ENCODE peak calls at places on chromosomes 13 and 19, in seven cellular contexts. One of them, this sample, is unnamed.

GRCh38 chr19:44847144-44848035 is 1.3 kb downstream of the NECTIN2 start:
- DNase-seq in uterus: peak; percentile 73
- DNase-seq in left ventricle myocardium inferior: peak; percentile 70
- DNase-seq in fibroblast of lung: peak; percentile 61
- DNase-seq in lower leg skin: peak; percentile 71
- DNase-seq in PC-3: peak; percentile 62
- DNase-seq in neural progenitor cell: peak; percentile 75
- DNase-seq in this sample: peak; percentile 62

GRCh38 chr13:21069561-21070004 is 8.2 kb upstream of the LATS2 start:
- DNase-seq in uterus: peak; percentile 54
- DNase-seq in neural progenitor cell: no peak
- DNase-seq in PC-3: peak; percentile 94
- DNase-seq in lower leg skin: no peak
- DNase-seq in fibroblast of lung: peak; percentile 97
- DNase-seq in left ventricle myocardium inferior: peak; percentile 37
- DNase-seq in this sample: peak; percentile 92

GRCh38 chr19:19256072-19256969 is 16.8 kb downstream of the TM6SF2 start:
- DNase-seq in lower leg skin: no peak
- DNase-seq in uterus: no peak
- DNase-seq in fibroblast of lung: no peak
- DNase-seq in left ventricle myocardium inferior: no peak
- DNase-seq in neural progenitor cell: peak; percentile 32
- DNase-seq in PC-3: no peak
- DNase-seq in this sample: no peak

GRCh38 chr13:103656329-103656728 is 590.1 kb upstream of the SLC10A2 start:
- DNase-seq in fibroblast of lung: no peak
- DNase-seq in neural progenitor cell: no peak
- DNase-seq in uterus: no peak
- DNase-seq in left ventricle myocardium inferior: no peak
- DNase-seq in lower leg skin: no peak
- DNase-seq in PC-3: no peak
- DNase-seq in this sample: no peak

GRCh38 chr19:49210901-49211451 is 53.4 kb downstream of the TRPM4 start:
- DNase-seq in lower leg skin: no peak
- DNase-seq in left ventricle myocardium inferior: no peak
- DNase-seq in fibroblast of lung: no peak
- DNase-seq in neural progenitor cell: peak; percentile 52
- DNase-seq in uterus: no peak
- DNase-seq in PC-3: no peak
- DNase-seq in this sample: no peak

GRCh38 chr13:48505597-48506091 is 27.2 kb downstream of the RCBTB2 start:
- DNase-seq in fibroblast of lung: no peak
- DNase-seq in uterus: no peak
- DNase-seq in left ventricle myocardium inferior: no peak
- DNase-seq in lower leg skin: peak; percentile 65
- DNase-seq in neural progenitor cell: no peak
- DNase-seq in PC-3: no peak
- DNase-seq in this sample: no peak

GRCh38 chr19:18473706-18474087 is 35.8 kb upstream of the ISYNA1 start:
- DNase-seq in neural progenitor cell: no peak
- DNase-seq in lower leg skin: no peak
- DNase-seq in fibroblast of lung: no peak
- DNase-seq in uterus: peak; percentile 17
- DNase-seq in PC-3: no peak
- DNase-seq in left ventricle myocardium inferior: no peak
- DNase-seq in this sample: no peak

GRCh38 chr13:53311561-53311960 is 282.9 kb downstream of the OLFM4 start:
- DNase-seq in PC-3: no peak
- DNase-seq in fibroblast of lung: no peak
- DNase-seq in neural progenitor cell: peak; percentile 67
- DNase-seq in uterus: no peak
- DNase-seq in left ventricle myocardium inferior: no peak
- DNase-seq in lower leg skin: no peak
- DNase-seq in this sample: no peak

GRCh38 chr19:41930926-41931592 is 2.8 kb upstream of the ERFL start:
- DNase-seq in uterus: no peak
- DNase-seq in fibroblast of lung: no peak
- DNase-seq in lower leg skin: no peak
- DNase-seq in neural progenitor cell: peak; percentile 51
- DNase-seq in left ventricle myocardium inferior: no peak
- DNase-seq in PC-3: no peak
- DNase-seq in this sample: no peak
- TF ChIP-seq CTCF in uterus: no peak
- TF ChIP-seq CTCF in fibroblast of lung: peak; percentile 15
- TF ChIP-seq CTCF in lower leg skin: no peak
- TF ChIP-seq CTCF in neural progenitor cell: peak; percentile 49
- TF ChIP-seq CTCF in left ventricle myocardium inferior: peak; percentile 15
- TF ChIP-seq CTCF in PC-3: no peak
- TF ChIP-seq CTCF in this sample: peak; percentile 42

DNA sequence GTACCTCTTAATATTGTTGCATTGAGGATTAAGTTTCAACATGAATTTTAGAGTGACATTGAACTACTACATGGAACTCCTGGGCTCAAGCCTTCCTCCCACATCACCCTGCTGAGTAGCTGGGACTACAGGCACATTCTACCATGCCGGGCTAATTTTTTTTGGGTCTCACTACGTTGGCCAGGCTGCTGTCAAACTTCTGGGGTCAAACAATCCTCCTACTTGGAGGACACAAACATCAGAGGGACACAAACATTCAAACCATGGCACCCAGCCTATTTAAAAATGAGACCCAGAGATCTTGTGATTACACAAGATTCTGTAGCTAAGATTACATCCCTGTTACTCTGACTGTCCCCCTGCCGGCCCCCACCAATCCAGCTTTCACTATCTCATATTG is 180.9 kb downstream of the KCNRG start:
- DNase-seq in PC-3: no peak
- DNase-seq in lower leg skin: no peak
- DNase-seq in left ventricle myocardium inferior: no peak
- DNase-seq in uterus: no peak
- DNase-seq in neural progenitor cell: no peak
- DNase-seq in fibroblast of lung: no peak
- DNase-seq in this sample: no peak
- H3K4me3 ChIP-seq in PC-3: no peak overlapping the region
- H3K4me3 ChIP-seq in lower leg skin: no peak overlapping the region
- H3K4me3 ChIP-seq in left ventricle myocardium inferior: no peak overlapping the region
- H3K4me3 ChIP-seq in uterus: no peak overlapping the region
- H3K4me3 ChIP-seq in neural progenitor cell: no peak overlapping the region
- H3K4me3 ChIP-seq in fibroblast of lung: no peak overlapping the region
- H3K4me3 ChIP-seq in this sample: no peak overlapping the region

DNA sequence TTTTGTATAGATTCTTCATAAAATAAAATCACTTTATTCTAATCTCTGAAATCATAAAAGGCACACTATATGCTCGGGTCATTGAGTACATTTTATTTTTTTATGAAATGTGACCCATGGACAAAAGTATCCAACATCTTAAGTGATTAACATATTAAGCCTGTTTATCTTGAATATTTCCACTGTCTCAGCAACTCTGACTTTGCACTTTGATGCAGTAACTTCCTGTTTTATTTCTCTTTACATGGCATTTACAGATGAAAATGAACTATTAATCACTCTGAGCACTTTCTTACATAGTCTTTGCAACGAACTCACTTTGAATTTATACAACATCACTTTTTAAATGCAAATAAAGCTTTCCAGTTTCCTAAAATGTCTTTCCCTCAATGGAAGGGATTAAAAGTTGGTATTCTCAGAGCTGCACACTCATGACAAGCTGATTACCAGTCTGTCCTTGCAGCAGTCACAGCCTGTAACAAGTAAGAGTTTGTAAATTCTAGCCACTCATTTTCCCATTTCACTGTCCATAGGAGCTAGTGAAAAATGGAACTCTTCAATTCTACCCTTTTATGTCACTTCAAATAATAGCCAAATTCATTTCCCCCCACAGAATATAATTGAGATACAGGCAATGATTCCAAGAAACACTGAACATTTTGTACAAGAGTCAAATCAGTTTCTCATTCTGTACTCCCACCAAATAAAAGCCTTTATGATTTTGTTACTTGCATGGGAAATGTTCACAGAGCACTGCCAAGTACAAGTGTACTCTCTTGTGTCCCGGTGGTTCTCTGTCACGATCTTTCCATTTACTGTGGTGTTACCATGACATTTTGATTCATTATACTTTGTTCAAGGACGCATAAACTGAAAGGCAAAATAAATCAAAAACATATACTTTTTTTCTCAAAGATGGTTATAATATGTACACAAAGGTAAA is 1968.9 kb downstream of the PCDH9 start:
- DNase-seq in lower leg skin: no peak
- DNase-seq in uterus: no peak
- DNase-seq in fibroblast of lung: no peak
- DNase-seq in neural progenitor cell: no peak
- DNase-seq in left ventricle myocardium inferior: no peak
- DNase-seq in PC-3: no peak
- DNase-seq in this sample: peak; percentile 8
- TF ChIP-seq CTCF in lower leg skin: no peak
- TF ChIP-seq CTCF in uterus: no peak
- TF ChIP-seq CTCF in fibroblast of lung: no peak
- TF ChIP-seq CTCF in neural progenitor cell: no peak
- TF ChIP-seq CTCF in left ventricle myocardium inferior: no peak
- TF ChIP-seq CTCF in PC-3: no peak
- TF ChIP-seq CTCF in this sample: no peak

GRCh38 chr19:4115050-4115817 is 8.7 kb downstream of the MAP2K2 start:
- DNase-seq in neural progenitor cell: no peak
- DNase-seq in lower leg skin: no peak
- DNase-seq in left ventricle myocardium inferior: peak; percentile 46
- DNase-seq in PC-3: no peak
- DNase-seq in uterus: no peak
- DNase-seq in fibroblast of lung: no peak
- DNase-seq in this sample: no peak
- H3K4me3 ChIP-seq in neural progenitor cell: no peak overlapping the region
- H3K4me3 ChIP-seq in lower leg skin: no peak overlapping the region
- H3K4me3 ChIP-seq in left ventricle myocardium inferior: peak overlapping the region; percentile 42
- H3K4me3 ChIP-seq in PC-3: no peak overlapping the region
- H3K4me3 ChIP-seq in uterus: no peak overlapping the region
- H3K4me3 ChIP-seq in fibroblast of lung: no peak overlapping the region
- H3K4me3 ChIP-seq in this sample: no peak overlapping the region